ENCODE peak calls at places on chromosomes 12 and 14, in four cellular contexts. S is K562, N is WTC11, U is GM12878. Z is an unnamed sample.

GRCh38 chr12:65330341-65330740 is 51.9 kb downstream of the MSRB3 start:
- DNase-seq in S (no peak), N (no peak), U (no peak), Z (no peak)

GRCh38 chr12:51947597-51947996 is 3.9 kb upstream of the ACVR1B start:
- DNase-seq in S (no peak), N (no peak), U (no peak), Z (no peak)

GRCh38 chr12:132222096-132222807 is 78.0 kb downstream of the NOC4L start:
- DNase-seq in S (no peak), N (no peak), U (peak), Z (peak)

GRCh38 chr12:105982022-105982421 is 156.7 kb downstream of the NUAK1 start:
- DNase-seq in S (no peak), N (no peak), U (no peak), Z (no peak)

GRCh38 chr12:6987956-6988573 is 17.4 kb downstream of the EMG1 start:
- DNase-seq in S (no peak), N (no peak), U (no peak), Z (no peak)

GRCh38 chr14:91092095-91092494 is 21.8 kb upstream of the DGLUCY start:
- DNase-seq in S (no peak), N (no peak), U (no peak), Z (no peak)

GRCh38 chr14:103883263-103883523 is 35.8 kb upstream of the PPP1R13B start:
- DNase-seq in S (no peak), N (no peak), U (no peak), Z (no peak)

GRCh38 chr14:99354166-99354875 is 82.3 kb upstream of the BCL11B start:
- DNase-seq in S (no peak), N (no peak), U (no peak), Z (no peak)

GRCh38 chr14:57275023-57275664 is 6.4 kb downstream of the AP5M1 start:
- DNase-seq in S (no peak), N (no peak), U (no peak), Z (no peak)

GRCh38 chr12:42609605-42610004 is 20.1 kb upstream of the PRICKLE1 start:
- DNase-seq in S (no peak), N (no peak), U (no peak), Z (no peak)

GRCh38 chr14:68412505-68413496 is 380.1 kb downstream of the ZFP36L1 start:
- DNase-seq in S (peak), N (no peak), U (no peak), Z (no peak)

GRCh38 chr14:88168498-88169165 is 154.4 kb downstream of the KCNK10 start:
- DNase-seq in S (peak), N (peak), U (no peak), Z (peak)

GRCh38 chr14:33271891-33272290 is 333.2 kb downstream of the NPAS3 start:
- DNase-seq in S (no peak), N (no peak), U (no peak), Z (no peak)

GRCh38 chr12:45893240-45893639 is 97.1 kb downstream of the SCAF11 start:
- DNase-seq in S (peak), N (no peak), U (no peak), Z (peak)

GRCh38 chr12:106239241-106239950 is 8.4 kb downstream of the CKAP4 start:
- DNase-seq in S (no peak), N (no peak), U (no peak), Z (no peak)

GRCh38 chr14:30227871-30228270 is 300.2 kb upstream of the PRKD1 start:
- DNase-seq in S (no peak), N (no peak), U (no peak), Z (no peak)

GRCh38 chr14:74567646-74568379 is 44.2 kb downstream of the LTBP2 start:
- DNase-seq in S (no peak), N (no peak), U (no peak), Z (no peak)

GRCh38 chr12:130932061-130932650 is 21.6 kb upstream of the ADGRD1 start:
- DNase-seq in S (no peak), N (no peak), U (no peak), Z (no peak)

GRCh38 chr12:25236190-25236589 is 14.5 kb downstream of the KRAS start:
- DNase-seq in S (no peak), N (no peak), U (no peak), Z (no peak)

GRCh38 chr12:79997115-79997805 is 62.4 kb upstream of the PPP1R12A start:
- DNase-seq in S (no peak), N (no peak), U (peak), Z (no peak)

GRCh38 chr12:55828357-55828756 is 1.0 kb downstream of the DNAJC14 start:
- DNase-seq in S (no peak), N (no peak), U (no peak), Z (no peak)

GRCh38 chr12:24021164-24021502 is 71.7 kb upstream of the SOX5 start:
- DNase-seq in S (no peak), N (no peak), U (no peak), Z (no peak)

GRCh38 chr12:24025153-24025798 is 75.8 kb upstream of the SOX5 start:
- DNase-seq in S (peak), N (no peak), U (no peak), Z (peak)

GRCh38 chr12:24014853-24015590 is 65.6 kb upstream of the SOX5 start:
- DNase-seq in S (no peak), N (no peak), U (no peak), Z (no peak)

GRCh38 chr12:24015771-24016170 is 66.3 kb upstream of the SOX5 start:
- DNase-seq in S (no peak), N (no peak), U (no peak), Z (no peak)

DNA sequence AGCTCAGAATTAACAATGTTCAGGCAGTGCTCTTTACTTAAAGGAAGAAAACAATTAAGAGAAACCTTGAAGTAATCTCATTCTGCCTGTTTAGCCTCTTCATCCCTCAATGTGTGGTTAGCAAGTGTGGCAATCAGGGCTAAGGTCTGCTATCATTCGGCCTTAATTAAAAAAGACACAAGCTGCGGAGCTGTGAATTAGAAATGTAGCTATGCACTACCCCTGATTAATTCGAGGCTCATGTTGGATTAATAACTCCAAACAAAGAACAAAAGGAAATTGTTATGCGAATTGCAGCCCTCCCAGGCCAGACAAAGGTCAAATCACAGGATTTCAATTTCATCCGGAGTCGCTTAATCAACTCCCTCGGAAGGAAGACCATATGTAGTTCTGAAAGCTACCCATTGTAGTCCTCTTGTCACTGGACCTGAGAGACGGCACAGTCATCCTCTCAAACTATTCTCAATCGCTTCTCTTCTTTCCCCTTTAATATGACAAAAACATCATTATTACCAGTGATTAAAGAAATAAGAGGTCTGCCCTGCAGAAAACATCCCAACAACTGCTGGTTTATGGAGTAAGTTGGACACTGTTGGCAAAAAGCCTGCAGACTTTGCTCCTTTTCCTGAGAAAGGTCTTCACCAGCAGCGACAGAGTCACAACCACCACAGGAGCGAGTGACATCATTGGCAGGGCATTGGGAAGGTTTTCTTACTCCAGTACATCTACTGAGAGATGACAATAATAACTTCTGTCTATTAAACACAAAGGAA is 71.1 kb upstream of the SOX5 start:
- DNase-seq in S (no peak), N (no peak), U (no peak), Z (no peak)
- TF ChIP-seq NR2C2 in S (no peak), N (no peak), U (no peak), Z (no peak)

GRCh38 chr12:11865835-11866234 is 204.9 kb upstream of the BCL2L14 start:
- DNase-seq in S (no peak), N (no peak), U (no peak), Z (no peak)

GRCh38 chr12:11862794-11863193 is 207.9 kb upstream of the BCL2L14 start:
- DNase-seq in S (no peak), N (no peak), U (no peak), Z (no peak)

GRCh38 chr12:11861864-11862600 is 208.7 kb upstream of the BCL2L14 start:
- DNase-seq in S (no peak), N (no peak), U (no peak), Z (no peak)

GRCh38 chr12:11863478-11863906 is 207.2 kb upstream of the BCL2L14 start:
- DNase-seq in S (no peak), N (no peak), U (no peak), Z (no peak)

GRCh38 chr12:11863988-11864387 is 206.8 kb upstream of the BCL2L14 start:
- DNase-seq in S (no peak), N (no peak), U (no peak), Z (no peak)
- TF ChIP-seq NR2C2 in S (no peak), N (no peak), U (no peak), Z (no peak)

GRCh38 chr14:70416322-70416716 is 571 bp downstream of the SYNJ2BP start:
- DNase-seq in S (no peak), N (no peak), U (no peak), Z (no peak)
- TF ChIP-seq NR2C2 in S (no peak), N (no peak), U (no peak), Z (no peak)

GRCh38 chr12:74108729-74109128 is 428.9 kb upstream of the ATXN7L3B start:
- DNase-seq in S (no peak), N (no peak), U (no peak), Z (no peak)
- TF ChIP-seq NR2C2 in S (no peak), N (no peak), U (no peak), Z (no peak)

DNA sequence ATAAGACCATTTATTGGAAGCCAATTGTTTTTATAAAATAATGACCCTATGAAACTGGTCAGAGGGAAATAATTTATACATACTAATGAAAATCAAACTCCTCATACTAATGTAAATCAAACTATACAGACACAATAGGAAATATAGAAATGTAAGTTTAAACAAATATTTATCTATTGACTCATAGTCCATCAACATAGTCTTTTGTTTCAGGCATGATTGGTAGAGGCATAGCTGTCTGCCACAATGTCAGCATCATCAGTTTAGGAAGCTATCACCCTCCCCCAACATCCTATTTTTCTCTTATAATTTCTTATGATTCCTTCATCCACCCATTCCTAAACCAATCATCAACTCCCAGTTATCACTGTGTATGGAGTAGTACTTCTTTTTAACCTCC is 117.7 kb downstream of the SLC38A6 start:
- DNase-seq in S (no peak), N (no peak), U (no peak), Z (no peak)
- TF ChIP-seq NR2C2 in S (no peak), N (no peak), U (no peak), Z (no peak)

GRCh38 chr14:36556811-36557433 is 25.5 kb downstream of the NKX2-8 start:
- DNase-seq in S (peak), N (peak), U (no peak), Z (peak)

GRCh38 chr14:36555998-36556743 is 26.2 kb downstream of the NKX2-8 start:
- DNase-seq in S (no peak), N (no peak), U (no peak), Z (no peak)

GRCh38 chr14:36550899-36551298 is 30.9 kb upstream of the NKX2-1 start:
- DNase-seq in S (no peak), N (no peak), U (no peak), Z (no peak)

DNA sequence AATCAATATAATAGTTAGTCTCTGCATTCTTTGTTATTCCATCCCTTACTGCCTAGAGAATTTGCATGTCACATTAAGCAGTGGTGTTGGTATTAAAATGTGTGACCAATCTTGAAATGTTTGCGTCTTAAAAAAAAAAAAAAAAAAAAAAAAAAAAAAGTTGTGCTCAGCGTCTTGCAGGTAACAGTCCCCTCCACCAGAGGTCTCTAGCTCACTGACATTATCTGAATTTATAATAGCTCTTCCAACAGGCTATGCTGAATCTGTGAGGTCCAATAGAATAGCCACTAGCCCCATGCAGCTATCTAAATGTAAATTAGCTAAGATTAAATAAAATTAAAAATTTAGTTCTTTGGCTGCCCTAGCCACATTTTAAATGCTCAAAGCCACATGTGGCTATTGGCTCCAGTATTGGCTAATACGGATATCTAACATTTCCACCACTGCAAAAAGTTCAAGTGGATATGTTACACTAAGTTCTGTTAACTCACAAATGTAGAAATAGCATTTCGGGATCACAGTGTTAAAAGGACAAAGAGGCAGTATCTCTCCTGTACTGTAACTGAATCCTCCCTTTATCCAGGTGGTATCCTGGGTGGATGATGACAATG is 28.7 kb downstream of the NKX2-8 start:
- DNase-seq in S (peak), N (no peak), U (no peak), Z (peak)
- TF ChIP-seq NR2C2 in S (no peak), N (no peak), U (no peak), Z (no peak)

DNA sequence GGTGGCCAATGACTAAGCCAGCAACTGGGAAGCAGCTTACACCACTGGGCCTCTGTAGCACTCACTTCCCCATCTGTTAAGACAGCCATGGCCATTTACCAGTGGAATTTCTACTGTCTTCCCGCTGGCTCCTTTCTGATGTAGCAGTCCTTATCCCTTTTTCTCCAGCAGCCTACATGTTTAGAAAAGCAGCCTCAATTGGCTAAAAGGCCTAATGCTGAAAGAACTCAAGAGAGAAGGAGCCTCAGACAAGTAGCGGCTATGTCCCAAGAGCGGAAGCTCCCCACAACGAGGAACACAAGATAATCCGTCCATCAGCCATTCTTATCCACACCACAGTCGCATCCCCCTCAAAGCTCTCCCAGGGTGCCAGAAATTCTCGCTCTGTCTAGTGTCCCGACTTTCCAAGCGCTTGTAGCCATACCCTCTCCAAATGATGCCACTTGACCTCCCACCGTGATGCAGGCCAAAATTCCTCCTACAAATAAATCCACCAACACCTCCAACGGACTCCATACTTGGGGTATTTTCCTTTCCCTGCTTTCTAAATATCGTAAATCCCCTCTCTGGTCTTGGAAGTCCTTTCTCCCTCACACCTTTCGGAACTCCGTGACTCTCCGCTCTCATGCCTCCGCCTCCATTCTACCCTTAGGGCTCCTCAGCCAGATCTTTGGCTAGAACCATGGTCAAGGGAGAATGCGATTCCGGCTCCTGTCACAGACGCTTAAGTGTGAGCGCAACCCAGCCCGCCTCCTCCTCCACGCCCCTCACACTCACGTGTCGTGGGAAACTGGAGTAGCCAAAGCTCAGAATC is 527 bp downstream of the M6PR start:
- DNase-seq in S (peak), N (no peak), U (no peak), Z (peak)
- TF ChIP-seq NR2C2 in S (no peak), N (no peak), U (no peak), Z (no peak)

GRCh38 chr14:96398432-96398831 is 6.5 kb downstream of the AK7 start:
- DNase-seq in S (no peak), N (no peak), U (no peak), Z (no peak)
- TF ChIP-seq NR2C2 in S (no peak), N (no peak), U (no peak), Z (no peak)

Z was measured in HepG2.